ENCODE peak calls at places on chromosomes 13 and 19, in six cellular contexts. U, P, G, C, J and R are unnamed samples.

GRCh38 chr13:32850311-32851052 is 165.7 kb upstream of the KL start:
- DNase-seq in U (no peak), P (peak; percentile 19), G (no peak), C (no peak), J (no peak), R (no peak)

GRCh38 chr19:51690359-51691121 is 2.6 kb upstream of the SPACA6 start:
- DNase-seq in U (peak; percentile 66), P (peak; percentile 84), G (peak; percentile 94), C (no peak), J (no peak), R (no peak)

GRCh38 chr19:32877323-32877912 is 7.9 kb upstream of the SLC7A9 start:
- DNase-seq in U (no peak), P (peak; percentile 23), G (no peak), C (no peak), J (no peak), R (no peak)

GRCh38 chr13:68190826-68191225 is 960.7 kb upstream of the PCDH9 start:
- DNase-seq in U (no peak), P (no peak), G (no peak), C (peak; percentile 1), J (no peak), R (no peak)

GRCh38 chr19:43570174-43570791 is 5.0 kb downstream of the XRCC1 start:
- DNase-seq in U (no peak), P (no peak), G (no peak), C (no peak), J (no peak), R (no peak)

GRCh38 chr19:10760268-10760944 is 42.5 kb downstream of the DNM2 start:
- DNase-seq in U (no peak), P (no peak), G (peak; percentile 57), C (no peak), J (no peak), R (no peak)

GRCh38 chr13:101799196-101799595 is 346.7 kb downstream of the ITGBL1 start:
- DNase-seq in U (no peak), P (no peak), G (no peak), C (no peak), J (no peak), R (no peak)

GRCh38 chr13:48496796-48497195 is 36.1 kb downstream of the RCBTB2 start:
- DNase-seq in U (no peak), P (no peak), G (no peak), C (no peak), J (no peak), R (no peak)

GRCh38 chr19:41161903-41162302 is 31.1 kb upstream of the CYP2S1 start:
- DNase-seq in U (no peak), P (peak; percentile 89), G (peak; percentile 48), C (no peak), J (no peak), R (no peak)

GRCh38 chr13:66689628-66690027 is 540.5 kb downstream of the PCDH9 start:
- DNase-seq in U (no peak), P (no peak), G (no peak), C (no peak), J (no peak), R (no peak)

GRCh38 chr13:47146991-47147783 is 250.3 kb upstream of the HTR2A start:
- DNase-seq in U (peak; percentile 1), P (no peak), G (no peak), C (no peak), J (peak; percentile 55), R (no peak)

GRCh38 chr19:22882797-22883196 is 50.7 kb downstream of the ZNF723 start:
- DNase-seq in U (no peak), P (no peak), G (peak; percentile 34), C (peak; percentile 15), J (no peak), R (no peak)

GRCh38 chr13:57629391-57629804 is 2.1 kb upstream of the PCDH17 start:
- DNase-seq in U (no peak), P (no peak), G (no peak), C (no peak), J (no peak), R (no peak)

GRCh38 chr13:86563308-86563707 is 764.1 kb upstream of the SLITRK6 start:
- DNase-seq in U (no peak), P (no peak), G (no peak), C (no peak), J (no peak), R (no peak)

GRCh38 chr19:35290381-35291135 is 1.4 kb upstream of the MAG start:
- DNase-seq in U (no peak), P (no peak), G (no peak), C (no peak), J (no peak), R (no peak)

GRCh38 chr19:22622901-22623840 is 11.0 kb upstream of the ZNF492 start:
- DNase-seq in U (no peak), P (no peak), G (no peak), C (no peak), J (no peak), R (no peak)

GRCh38 chr19:13153627-13154240 is 3.5 kb downstream of the IER2 start:
- DNase-seq in U (no peak), P (no peak), G (peak; percentile 73), C (no peak), J (no peak), R (no peak)

GRCh38 chr19:13155472-13156284 is 5.5 kb downstream of the IER2 start:
- DNase-seq in U (no peak), P (peak; percentile 89), G (peak; percentile 88), C (peak; percentile 69), J (no peak), R (no peak)

GRCh38 chr19:13152854-13153626 is 2.8 kb downstream of the IER2 start:
- DNase-seq in U (peak; percentile 74), P (peak; percentile 99), G (peak; percentile 97), C (peak; percentile 86), J (peak; percentile 83), R (peak; percentile 76)

GRCh38 chr19:13154241-13154778 is 4.1 kb downstream of the IER2 start:
- DNase-seq in U (no peak), P (peak; percentile 53), G (peak; percentile 87), C (peak; percentile 65), J (no peak), R (no peak)

DNA sequence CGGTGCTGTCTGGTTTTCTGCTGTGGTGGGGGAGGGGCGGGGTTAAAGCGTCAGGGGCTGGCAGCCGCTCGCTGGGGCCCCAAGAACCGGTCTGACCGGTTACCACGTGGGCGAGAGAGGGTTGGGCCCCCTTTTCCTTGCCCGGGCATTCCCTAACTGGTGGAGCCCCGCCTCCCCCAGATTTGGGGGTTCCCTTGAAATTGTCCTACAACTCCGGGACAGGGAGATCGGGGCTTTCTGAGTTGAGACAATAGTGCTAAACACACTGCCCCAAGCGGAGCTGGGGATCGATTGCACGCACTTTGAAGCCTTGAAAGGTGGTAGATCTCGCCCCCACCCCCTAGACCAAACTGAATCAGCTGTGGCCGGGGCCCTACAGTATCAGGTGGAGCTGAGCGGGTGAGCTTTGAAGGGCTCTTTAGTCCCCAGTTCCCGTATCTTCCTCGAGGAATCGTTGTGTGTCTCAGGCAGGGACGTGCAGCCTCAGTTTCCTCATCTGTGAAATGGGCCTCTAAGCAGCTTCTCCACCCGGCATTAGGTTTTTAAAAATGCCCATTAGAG is 4.8 kb downstream of the IER2 start:
- DNase-seq in U (no peak), P (peak; percentile 90), G (peak; percentile 73), C (peak; percentile 75), J (no peak), R (peak; percentile 52)
- TF ChIP-seq POLR2A in U (peak; percentile 88), P (peak; percentile 66), G (no peak), C (peak; percentile 6), J (peak; percentile 78), R (peak; percentile 75)

DNA sequence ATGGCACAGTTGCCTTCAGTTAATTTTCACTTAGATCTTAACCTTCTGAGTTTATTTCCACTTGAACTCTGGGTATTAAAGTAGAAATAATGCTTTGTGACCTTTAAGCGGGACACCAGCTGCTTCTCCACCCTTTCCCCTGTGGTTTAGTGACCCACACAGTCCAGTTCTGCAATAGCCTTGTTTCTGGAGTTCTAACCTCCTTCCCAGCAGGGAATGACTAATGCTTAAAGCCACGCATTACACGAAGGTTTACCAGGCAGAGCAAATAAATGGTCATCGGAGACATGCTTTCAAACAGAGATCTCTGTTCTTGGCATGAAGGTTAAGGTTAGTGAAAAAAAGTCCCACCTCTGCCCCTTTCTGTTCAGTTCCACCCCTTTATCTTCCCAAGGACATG is 25.3 kb upstream of the MEDAG start:
- DNase-seq in U (no peak), P (no peak), G (no peak), C (peak; percentile 37), J (no peak), R (no peak)
- TF ChIP-seq TAF1 in U (no peak), P (no peak), G (no peak), C (no peak), J (no peak), R (no peak)

GRCh38 chr19:57559404-57560025 is at the start of gene ZNF550:
- DNase-seq in U (peak; percentile 91), P (peak; percentile 89), G (peak; percentile 85), C (peak; percentile 76), J (peak; percentile 49), R (peak; percentile 83)
- TF ChIP-seq POLR2A in U (peak; percentile 53), P (no peak), G (peak; percentile 70), C (peak; percentile 91), J (peak; percentile 91), R (peak; percentile 77)

DNA sequence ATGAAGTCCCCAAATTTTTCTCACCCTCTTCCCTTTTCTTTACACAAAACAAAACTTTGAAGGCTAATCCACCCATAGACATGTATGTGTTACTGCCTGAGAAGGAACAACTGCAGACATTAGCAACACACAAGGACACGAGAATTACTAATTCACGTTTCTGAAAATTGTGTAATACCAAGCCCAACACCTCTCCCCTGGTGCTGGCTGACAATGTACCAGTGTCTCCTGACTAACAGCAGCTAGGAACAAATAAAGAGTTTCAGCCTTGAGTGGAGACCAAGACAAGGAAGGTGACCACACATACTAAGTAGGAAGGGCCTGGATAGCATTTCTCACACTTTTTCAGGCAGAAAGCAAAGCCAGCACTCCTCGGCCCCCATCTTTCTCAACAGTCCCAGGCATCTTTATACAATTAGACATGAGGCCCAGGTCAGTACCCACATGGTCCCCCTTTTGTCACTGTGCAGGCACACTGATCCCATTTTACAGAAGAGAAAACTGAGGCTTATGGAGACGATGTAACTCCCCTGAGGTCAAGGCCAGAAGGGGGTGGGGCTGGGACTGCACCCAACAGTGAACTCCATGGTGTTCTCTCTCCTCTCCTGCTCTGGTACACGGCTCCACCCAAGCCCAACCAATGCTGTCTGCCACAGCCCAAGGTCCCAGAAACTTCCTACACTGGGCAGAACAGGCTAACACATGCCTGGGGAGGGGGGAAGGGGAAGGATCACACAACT is 8.7 kb downstream of the BRD4 start:
- DNase-seq in U (no peak), P (no peak), G (peak; percentile 28), C (peak; percentile 59), J (no peak), R (no peak)
- TF ChIP-seq TAF1 in U (no peak), P (no peak), G (no peak), C (no peak), J (no peak), R (no peak)

GRCh38 chr19:2282062-2282861 is at the start of gene PEAK3:
- DNase-seq in U (no peak), P (peak; percentile 79), G (peak; percentile 75), C (no peak), J (no peak), R (no peak)
- TF ChIP-seq POLR2A in U (no peak), P (no peak), G (no peak), C (no peak), J (peak; percentile 56), R (no peak)